ENCODE peak calls at places on chromosomes 16 and 17, in five cellular contexts. M is myocyte, N is ovary, R is HFF-Myc, Q is GM23248. X is an unnamed sample.

GRCh38 chr17:75970011-75970523 is 8.9 kb downstream of the ACOX1 start:
- DNase-seq in R (peak; percentile 72), N (no peak), M (no peak), Q (peak; percentile 52), X (no peak)

GRCh38 chr17:74031314-74032080 is 172.0 kb upstream of the RPL38 start:
- DNase-seq in Q (no peak), M (no peak), R (no peak), N (no peak), X (no peak)

GRCh38 chr17:19935169-19935568 is 42.5 kb downstream of the AKAP10 start:
- DNase-seq in M (no peak), N (no peak), R (no peak), Q (peak; percentile 33), X (no peak)

GRCh38 chr17:9890124-9890523 is 14.9 kb downstream of the RCVRN start:
- DNase-seq in R (no peak), M (no peak), N (no peak), Q (peak; percentile 53), X (no peak)

GRCh38 chr16:8682551-8683259 is 8.3 kb downstream of the ABAT start:
- DNase-seq in N (no peak), M (no peak), Q (no peak), R (no peak), X (no peak)

GRCh38 chr16:27169511-27170071 is 33.7 kb upstream of the KDM8 start:
- DNase-seq in Q (peak; percentile 83), N (no peak), M (peak; percentile 34), R (no peak), X (no peak)

GRCh38 chr17:41211845-41212466 is 14.5 kb upstream of the KRTAP9-2 start:
- DNase-seq in N (no peak), M (peak; percentile 56), R (peak; percentile 56), Q (peak; percentile 70), X (no peak)

GRCh38 chr17:22435231-22435974 is 743.1 kb downstream of the KCNJ18 start:
- DNase-seq in Q (no peak), N (no peak), M (no peak), R (no peak), X (no peak)

GRCh38 chr16:22663389-22664064 is 150.4 kb upstream of the HS3ST2 start:
- DNase-seq in R (no peak), N (no peak), Q (no peak), M (no peak), X (no peak)

GRCh38 chr17:50364715-50365114 is 8.3 kb downstream of the MRPL27 start:
- DNase-seq in R (no peak), N (no peak), M (peak; percentile 24), Q (peak; percentile 77), X (no peak)

GRCh38 chr16:67825119-67825518 is 17.0 kb upstream of the THAP11 start:
- DNase-seq in M (no peak), Q (no peak), R (no peak), N (no peak), X (no peak)

GRCh38 chr17:3565143-3565542 is 7.5 kb upstream of the TRPV3 start:
- DNase-seq in N (no peak), R (no peak), Q (no peak), M (no peak), X (no peak)

GRCh38 chr17:68346448-68346847 is 55.2 kb downstream of the ARSG start:
- DNase-seq in M (no peak), R (no peak), Q (no peak), N (no peak), X (no peak)

GRCh38 chr17:34045990-34046389 is 209.1 kb upstream of the CCL2 start:
- DNase-seq in M (no peak), Q (no peak), R (no peak), N (no peak), X (no peak)

GRCh38 chr16:974001-974601 is 3.3 kb upstream of the LMF1 start:
- DNase-seq in Q (no peak), N (no peak), M (peak; percentile 67), R (no peak), X (no peak)